ENCODE peak calls at places on chromosomes 6 and 20, in four cellular contexts. One of them, this sample, is unnamed.

GRCh38 chr6:42007753-42008528 is 42.4 kb upstream of the TAF8 start:
- DNase-seq in ovary: no peak
- DNase-seq in epithelial cell of esophagus: no peak
- DNase-seq in B cell: peak; percentile 63
- DNase-seq in this sample: no peak

GRCh38 chr20:4150095-4150492 is 134.7 kb upstream of the RNF24 start:
- DNase-seq in ovary: no peak
- DNase-seq in epithelial cell of esophagus: peak; percentile 28
- DNase-seq in B cell: no peak
- DNase-seq in this sample: no peak

GRCh38 chr6:31270788-31271640 is 878 bp downstream of the HLA-C start:
- DNase-seq in ovary: peak; percentile 76
- DNase-seq in epithelial cell of esophagus: peak; percentile 61
- DNase-seq in B cell: peak; percentile 84
- DNase-seq in this sample: no peak

GRCh38 chr20:62117658-62118057 is 4.6 kb upstream of the LSM14B start:
- DNase-seq in ovary: no peak
- DNase-seq in epithelial cell of esophagus: no peak
- DNase-seq in B cell: peak; percentile 57
- DNase-seq in this sample: no peak

GRCh38 chr20:32649697-32650471 is 23.9 kb downstream of the C20orf203 start:
- DNase-seq in ovary: no peak
- DNase-seq in epithelial cell of esophagus: no peak
- DNase-seq in B cell: no peak
- DNase-seq in this sample: no peak

GRCh38 chr20:38143238-38143645 is 21.8 kb downstream of the TGM2 start:
- DNase-seq in ovary: no peak
- DNase-seq in epithelial cell of esophagus: peak; percentile 89
- DNase-seq in B cell: no peak
- DNase-seq in this sample: no peak

GRCh38 chr6:72621243-72622093 is at the start of gene KCNQ5:
- DNase-seq in ovary: no peak
- DNase-seq in epithelial cell of esophagus: peak; percentile 20
- DNase-seq in B cell: peak; percentile 40
- DNase-seq in this sample: no peak

GRCh38 chr20:53559816-53560215 is 33.8 kb downstream of the ZNF217 start:
- DNase-seq in ovary: no peak
- DNase-seq in epithelial cell of esophagus: no peak
- DNase-seq in B cell: no peak
- DNase-seq in this sample: no peak

GRCh38 chr20:57877131-57877784 is 167.4 kb upstream of the PMEPA1 start:
- DNase-seq in ovary: no peak
- DNase-seq in epithelial cell of esophagus: no peak
- DNase-seq in B cell: no peak
- DNase-seq in this sample: no peak

GRCh38 chr6:144918073-144918472 is 632.9 kb downstream of the UTRN start:
- DNase-seq in ovary: no peak
- DNase-seq in epithelial cell of esophagus: no peak
- DNase-seq in B cell: no peak
- DNase-seq in this sample: no peak

GRCh38 chr6:144911322-144911721 is 626.2 kb downstream of the UTRN start:
- DNase-seq in ovary: no peak
- DNase-seq in epithelial cell of esophagus: no peak
- DNase-seq in B cell: no peak
- DNase-seq in this sample: no peak

GRCh38 chr6:144908004-144908403 is 622.9 kb downstream of the UTRN start:
- DNase-seq in ovary: no peak
- DNase-seq in epithelial cell of esophagus: peak; percentile 10
- DNase-seq in B cell: no peak
- DNase-seq in this sample: no peak

GRCh38 chr6:144909753-144910280 is 624.7 kb downstream of the UTRN start:
- DNase-seq in ovary: no peak
- DNase-seq in epithelial cell of esophagus: peak; percentile 59
- DNase-seq in B cell: no peak
- DNase-seq in this sample: no peak

DNA sequence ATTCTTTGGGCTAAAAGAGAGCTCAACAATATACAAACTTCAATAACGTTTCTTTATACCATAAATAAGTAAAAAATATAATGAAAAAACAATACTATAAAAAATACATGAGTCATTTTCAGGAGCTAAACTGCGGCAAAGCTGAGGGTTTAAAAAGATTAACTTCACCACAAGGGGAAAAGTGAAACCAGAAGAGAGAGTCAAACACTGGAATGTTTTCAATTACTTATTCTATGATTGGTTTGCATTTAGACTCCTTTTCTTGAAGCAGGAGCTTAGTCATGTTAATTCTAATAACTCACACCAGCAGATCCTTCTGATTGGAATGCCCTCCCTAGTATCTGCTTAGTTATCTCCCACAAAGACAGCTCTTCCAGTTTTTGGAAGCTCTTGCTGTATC is 627.3 kb downstream of the UTRN start:
- DNase-seq in ovary: no peak
- DNase-seq in epithelial cell of esophagus: peak; percentile 22
- DNase-seq in B cell: no peak
- DNase-seq in this sample: peak; percentile 57
- TF ChIP-seq CTCF in ovary: no peak
- TF ChIP-seq CTCF in epithelial cell of esophagus: no peak
- TF ChIP-seq CTCF in B cell: no peak
- TF ChIP-seq CTCF in this sample: no peak

GRCh38 chr20:21529863-21530262 is 16.0 kb upstream of the NKX2-2 start:
- DNase-seq in ovary: no peak
- DNase-seq in epithelial cell of esophagus: no peak
- DNase-seq in B cell: no peak
- DNase-seq in this sample: no peak
- TF ChIP-seq CTCF in ovary: no peak
- TF ChIP-seq CTCF in epithelial cell of esophagus: peak; percentile 17
- TF ChIP-seq CTCF in B cell: no peak
- TF ChIP-seq CTCF in this sample: no peak

DNA sequence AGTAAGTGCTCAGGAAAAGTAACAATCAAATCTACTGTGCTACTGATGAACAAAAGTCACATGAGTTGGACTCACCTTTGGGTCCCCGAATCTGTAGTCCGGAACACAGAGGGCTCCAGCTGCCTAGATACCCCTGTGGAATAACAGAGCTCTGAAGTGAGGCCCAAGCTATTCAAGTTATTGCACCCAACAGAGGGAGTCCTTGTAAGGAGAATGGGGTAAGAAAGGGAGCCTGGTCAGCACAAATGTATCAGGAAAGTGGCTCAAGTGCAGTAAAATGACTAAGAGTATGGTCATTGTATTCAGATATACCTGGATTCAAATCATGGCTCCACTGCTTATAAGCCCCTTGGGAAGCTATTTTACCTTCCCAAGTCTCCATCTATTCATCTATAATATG is 20.9 kb downstream of the EDN1 start:
- DNase-seq in ovary: no peak
- DNase-seq in epithelial cell of esophagus: peak; percentile 73
- DNase-seq in B cell: no peak
- DNase-seq in this sample: no peak
- TF ChIP-seq CTCF in ovary: no peak
- TF ChIP-seq CTCF in epithelial cell of esophagus: no peak
- TF ChIP-seq CTCF in B cell: no peak
- TF ChIP-seq CTCF in this sample: no peak

DNA sequence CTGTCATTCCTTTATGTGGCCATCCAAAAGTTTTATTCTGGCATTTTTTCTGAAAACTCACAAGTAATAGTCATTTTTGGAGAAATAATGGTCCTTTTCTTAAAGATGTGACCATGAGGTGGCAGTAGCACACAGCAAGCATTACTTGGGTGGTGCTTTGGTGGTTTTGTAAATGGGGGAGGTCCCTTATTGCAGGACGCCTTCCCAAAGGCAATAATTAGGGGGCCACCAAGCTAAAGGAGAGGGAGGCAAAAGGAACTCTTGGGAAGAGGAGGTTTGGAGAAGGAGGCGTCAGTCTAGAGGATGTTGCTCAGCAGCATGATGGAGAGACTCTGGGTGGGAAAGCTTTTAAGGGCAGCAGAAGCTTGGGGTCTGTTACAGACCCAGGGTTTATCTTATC is 422.6 kb upstream of the MMS22L start:
- DNase-seq in ovary: no peak
- DNase-seq in epithelial cell of esophagus: peak; percentile 17
- DNase-seq in B cell: no peak
- DNase-seq in this sample: no peak
- TF ChIP-seq CTCF in ovary: no peak
- TF ChIP-seq CTCF in epithelial cell of esophagus: peak; percentile 44
- TF ChIP-seq CTCF in B cell: no peak
- TF ChIP-seq CTCF in this sample: no peak

GRCh38 chr6:34028691-34029360 is 117.1 kb downstream of the GRM4 start:
- DNase-seq in ovary: no peak
- DNase-seq in epithelial cell of esophagus: no peak
- DNase-seq in B cell: no peak
- DNase-seq in this sample: no peak

GRCh38 chr6:34029489-34030280 is 116.2 kb downstream of the GRM4 start:
- DNase-seq in ovary: no peak
- DNase-seq in epithelial cell of esophagus: no peak
- DNase-seq in B cell: no peak
- DNase-seq in this sample: no peak

GRCh38 chr6:34031567-34032383 is 114.1 kb downstream of the GRM4 start:
- DNase-seq in ovary: no peak
- DNase-seq in epithelial cell of esophagus: peak; percentile 14
- DNase-seq in B cell: no peak
- DNase-seq in this sample: no peak

GRCh38 chr6:34032856-34033255 is 113.0 kb downstream of the GRM4 start:
- DNase-seq in ovary: no peak
- DNase-seq in epithelial cell of esophagus: no peak
- DNase-seq in B cell: no peak
- DNase-seq in this sample: no peak

GRCh38 chr6:34030831-34031566 is 114.9 kb downstream of the GRM4 start:
- DNase-seq in ovary: no peak
- DNase-seq in epithelial cell of esophagus: no peak
- DNase-seq in B cell: no peak
- DNase-seq in this sample: no peak
- TF ChIP-seq CTCF in ovary: no peak
- TF ChIP-seq CTCF in epithelial cell of esophagus: no peak
- TF ChIP-seq CTCF in B cell: no peak
- TF ChIP-seq CTCF in this sample: no peak

GRCh38 chr6:133978896-133979240 is 25.8 kb downstream of the TBPL1 start:
- DNase-seq in ovary: no peak
- DNase-seq in epithelial cell of esophagus: peak; percentile 33
- DNase-seq in B cell: no peak
- DNase-seq in this sample: no peak

GRCh38 chr6:133980168-133980567 is 27.1 kb downstream of the TBPL1 start:
- DNase-seq in ovary: no peak
- DNase-seq in epithelial cell of esophagus: no peak
- DNase-seq in B cell: no peak
- DNase-seq in this sample: no peak

GRCh38 chr6:133985970-133986369 is 32.9 kb downstream of the TBPL1 start:
- DNase-seq in ovary: no peak
- DNase-seq in epithelial cell of esophagus: no peak
- DNase-seq in B cell: no peak
- DNase-seq in this sample: no peak

GRCh38 chr6:133986942-133987341 is 33.9 kb downstream of the TBPL1 start:
- DNase-seq in ovary: no peak
- DNase-seq in epithelial cell of esophagus: no peak
- DNase-seq in B cell: no peak
- DNase-seq in this sample: no peak

GRCh38 chr6:133983099-133983939 is 30.3 kb downstream of the TBPL1 start:
- DNase-seq in ovary: no peak
- DNase-seq in epithelial cell of esophagus: peak; percentile 22
- DNase-seq in B cell: no peak
- DNase-seq in this sample: no peak
- TF ChIP-seq CTCF in ovary: no peak
- TF ChIP-seq CTCF in epithelial cell of esophagus: no peak
- TF ChIP-seq CTCF in B cell: no peak
- TF ChIP-seq CTCF in this sample: no peak

GRCh38 chr6:168530653-168531071 is 89.7 kb downstream of the SMOC2 start:
- DNase-seq in ovary: no peak
- DNase-seq in epithelial cell of esophagus: no peak
- DNase-seq in B cell: no peak
- DNase-seq in this sample: no peak
- TF ChIP-seq CTCF in ovary: no peak
- TF ChIP-seq CTCF in epithelial cell of esophagus: no peak
- TF ChIP-seq CTCF in B cell: no peak
- TF ChIP-seq CTCF in this sample: no peak

GRCh38 chr20:17748279-17748678 is 48.5 kb downstream of the BANF2 start:
- DNase-seq in ovary: no peak
- DNase-seq in epithelial cell of esophagus: no peak
- DNase-seq in B cell: no peak
- DNase-seq in this sample: no peak

GRCh38 chr20:17749979-17750721 is 50.4 kb downstream of the BANF2 start:
- DNase-seq in ovary: peak; percentile 26
- DNase-seq in epithelial cell of esophagus: peak; percentile 16
- DNase-seq in B cell: no peak
- DNase-seq in this sample: no peak

GRCh38 chr20:17749628-17749978 is 49.8 kb downstream of the BANF2 start:
- DNase-seq in ovary: no peak
- DNase-seq in epithelial cell of esophagus: no peak
- DNase-seq in B cell: no peak
- DNase-seq in this sample: no peak

GRCh38 chr20:17750722-17751045 is 50.9 kb downstream of the BANF2 start:
- DNase-seq in ovary: no peak
- DNase-seq in epithelial cell of esophagus: no peak
- DNase-seq in B cell: no peak
- DNase-seq in this sample: no peak

GRCh38 chr20:17747431-17747846 is 47.7 kb downstream of the BANF2 start:
- DNase-seq in ovary: no peak
- DNase-seq in epithelial cell of esophagus: peak; percentile 85
- DNase-seq in B cell: no peak
- DNase-seq in this sample: peak; percentile 40
- TF ChIP-seq CTCF in ovary: no peak
- TF ChIP-seq CTCF in epithelial cell of esophagus: no peak
- TF ChIP-seq CTCF in B cell: no peak
- TF ChIP-seq CTCF in this sample: no peak

GRCh38 chr6:34196116-34196832 is 40.4 kb upstream of the HMGA1 start:
- DNase-seq in ovary: peak; percentile 87
- DNase-seq in epithelial cell of esophagus: peak; percentile 61
- DNase-seq in B cell: peak; percentile 95
- DNase-seq in this sample: peak; percentile 43

GRCh38 chr6:34195726-34196115 is 41.0 kb upstream of the HMGA1 start:
- DNase-seq in ovary: peak; percentile 42
- DNase-seq in epithelial cell of esophagus: no peak
- DNase-seq in B cell: no peak
- DNase-seq in this sample: no peak

GRCh38 chr6:34190504-34191122 is 44.7 kb upstream of the GRM4 start:
- DNase-seq in ovary: no peak
- DNase-seq in epithelial cell of esophagus: no peak
- DNase-seq in B cell: no peak
- DNase-seq in this sample: no peak

GRCh38 chr6:34196833-34197195 is 39.9 kb upstream of the HMGA1 start:
- DNase-seq in ovary: no peak
- DNase-seq in epithelial cell of esophagus: no peak
- DNase-seq in B cell: no peak
- DNase-seq in this sample: no peak

GRCh38 chr6:34194770-34195169 is 41.9 kb upstream of the HMGA1 start:
- DNase-seq in ovary: no peak
- DNase-seq in epithelial cell of esophagus: no peak
- DNase-seq in B cell: no peak
- DNase-seq in this sample: no peak
- TF ChIP-seq CTCF in ovary: no peak
- TF ChIP-seq CTCF in epithelial cell of esophagus: no peak
- TF ChIP-seq CTCF in B cell: no peak
- TF ChIP-seq CTCF in this sample: no peak